ENCODE peak calls at places on chromosomes 4 and X, in ten cellular contexts. U, E, W, H, D, I, Y, L, X and F are unnamed samples.

GRCh38 chr4:22634541-22635181 is 58.1 kb upstream of the GBA3 start:
- DNase-seq in E (no peak), H (no peak), D (no peak), I (no peak), X (no peak), W (no peak), L (no peak), Y (no peak), U (no peak), F (no peak)

GRCh38 chr4:81213671-81214070 is 1.4 kb downstream of the PRKG2 start:
- DNase-seq in W (no peak), E (no peak), H (no peak), D (no peak), I (no peak), L (no peak), U (no peak), X (no peak), Y (no peak), F (no peak)

GRCh38 chrX:74923942-74924448 is 1.3 kb downstream of the NEXMIF start:
- DNase-seq in E (peak; percentile 64), X (peak; percentile 1), L (peak; percentile 37), H (no peak), Y (peak; percentile 24), D (no peak), I (no peak), U (no peak), W (no peak), F (peak; percentile 18)

GRCh38 chr4:10204401-10205058 is 87.9 kb upstream of the WDR1 start:
- DNase-seq in L (no peak), Y (no peak), I (no peak), U (no peak), E (no peak), H (no peak), X (no peak), W (peak; percentile 95), D (no peak), F (no peak)

GRCh38 chr4:114161809-114162208 is 182.4 kb upstream of the ARSJ start:
- DNase-seq in Y (no peak), L (peak; percentile 25), X (no peak), E (no peak), D (no peak), I (no peak), W (no peak), U (no peak), H (no peak), F (peak; percentile 52)

GRCh38 chrX:136192839-136193414 is 45.6 kb downstream of the FHL1 start:
- DNase-seq in W (peak; percentile 62), X (no peak), L (no peak), E (no peak), I (no peak), Y (no peak), H (no peak), U (no peak), D (no peak), F (no peak)

GRCh38 chr4:40998680-40999358 is 215.5 kb downstream of the APBB2 start:
- DNase-seq in H (no peak), L (no peak), I (no peak), E (no peak), X (no peak), D (no peak), U (no peak), W (no peak), Y (no peak), F (peak; percentile 32)

GRCh38 chrX:68490644-68491043 is 8.2 kb upstream of the YIPF6 start:
- DNase-seq in L (peak; percentile 53), E (no peak), W (peak; percentile 30), Y (no peak), X (no peak), H (no peak), D (no peak), I (no peak), U (no peak), F (peak; percentile 34)